ENCODE peak calls at places on chromosomes 1 and 21, in four cellular contexts. One of them, this sample, is unnamed.

GRCh38 chr1:40385437-40386310 is 12.1 kb downstream of the SMAP2 start:
- DNase-seq in psoas muscle: no peak
- DNase-seq in cardiac fibroblast: peak
- DNase-seq in ovary: no peak
- DNase-seq in this sample: no peak

GRCh38 chr1:57600424-57600823 is 176.6 kb upstream of the DAB1 start:
- DNase-seq in ovary: no peak
- DNase-seq in cardiac fibroblast: no peak
- DNase-seq in psoas muscle: no peak
- DNase-seq in this sample: no peak

GRCh38 chr1:217418241-217418840 is 212.5 kb downstream of the GPATCH2 start:
- DNase-seq in ovary: no peak
- DNase-seq in psoas muscle: no peak
- DNase-seq in cardiac fibroblast: no peak
- DNase-seq in this sample: no peak

GRCh38 chr1:31413405-31414005 is 492 bp downstream of the SERINC2 start:
- DNase-seq in psoas muscle: peak
- DNase-seq in ovary: peak
- DNase-seq in cardiac fibroblast: peak
- DNase-seq in this sample: peak

GRCh38 chr1:100353073-100353801 is 931 bp downstream of the CDC14A start:
- DNase-seq in psoas muscle: no peak
- DNase-seq in cardiac fibroblast: no peak
- DNase-seq in ovary: peak
- DNase-seq in this sample: peak

GRCh38 chr1:67850151-67850551 is 16.9 kb upstream of the GNG12 start:
- DNase-seq in psoas muscle: no peak
- DNase-seq in cardiac fibroblast: peak
- DNase-seq in ovary: no peak
- DNase-seq in this sample: no peak

GRCh38 chr1:39167632-39168209 is 36.8 kb upstream of the MACF1 start:
- DNase-seq in cardiac fibroblast: peak
- DNase-seq in ovary: no peak
- DNase-seq in psoas muscle: no peak
- DNase-seq in this sample: no peak

GRCh38 chr1:53145942-53146708 is 3.7 kb upstream of the SLC1A7 start:
- DNase-seq in cardiac fibroblast: peak
- DNase-seq in ovary: peak
- DNase-seq in psoas muscle: peak
- DNase-seq in this sample: peak

GRCh38 chr1:183470961-183471747 is 1.1 kb upstream of the SMG7 start:
- DNase-seq in psoas muscle: peak
- DNase-seq in ovary: peak
- DNase-seq in cardiac fibroblast: peak
- DNase-seq in this sample: peak

GRCh38 chr1:151763990-151764389 is 694 bp upstream of the MRPL9 start:
- DNase-seq in ovary: no peak
- DNase-seq in cardiac fibroblast: peak
- DNase-seq in psoas muscle: no peak
- DNase-seq in this sample: no peak

GRCh38 chr21:46145840-46146691 is 9.3 kb downstream of the FTCD start:
- DNase-seq in psoas muscle: peak
- DNase-seq in cardiac fibroblast: no peak
- DNase-seq in ovary: peak
- DNase-seq in this sample: peak

GRCh38 chr1:16371725-16372124 is 4.7 kb downstream of the SZRD1 start:
- DNase-seq in psoas muscle: no peak
- DNase-seq in cardiac fibroblast: peak
- DNase-seq in ovary: no peak
- DNase-seq in this sample: no peak

DNA sequence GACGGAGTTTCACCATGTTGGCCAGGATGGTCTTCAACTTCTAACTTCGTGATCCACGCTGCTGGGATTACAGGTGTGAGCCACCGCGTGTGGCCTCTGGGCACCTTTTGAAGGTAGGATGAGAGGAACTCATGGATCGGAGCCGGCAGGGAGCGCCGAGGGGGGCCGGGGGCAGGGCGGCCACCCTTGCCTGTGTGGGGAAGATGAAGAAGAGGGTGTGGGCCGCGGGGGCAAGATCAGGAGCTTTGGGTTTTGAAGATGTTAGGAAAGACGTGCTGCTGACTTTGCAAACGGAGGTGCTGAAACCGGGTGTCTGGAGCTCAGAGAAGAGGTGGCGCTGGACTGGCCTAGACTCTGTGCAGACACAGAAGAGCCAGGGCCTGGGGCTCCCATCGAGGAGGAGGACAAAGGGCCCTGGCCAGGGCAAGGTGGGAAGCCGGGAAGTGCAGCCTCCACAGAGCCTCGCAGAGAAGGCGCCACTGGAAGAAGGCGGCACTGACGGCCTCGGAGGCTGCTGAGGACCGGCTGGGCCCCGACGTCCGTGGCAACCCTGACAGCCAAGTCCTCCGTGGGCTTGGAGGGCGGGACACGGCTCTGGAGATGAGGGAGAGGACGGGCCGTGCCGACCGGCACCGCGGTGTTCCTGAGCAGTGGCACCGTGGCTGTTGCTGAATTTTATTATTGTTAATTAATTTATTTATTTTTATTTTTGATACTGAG is 13.7 kb downstream of the RNF223 start:
- DNase-seq in ovary: no peak
- DNase-seq in psoas muscle: no peak
- DNase-seq in cardiac fibroblast: no peak
- DNase-seq in this sample: no peak
- H3K4me3 ChIP-seq in ovary: no peak
- H3K4me3 ChIP-seq in psoas muscle: peak
- H3K4me3 ChIP-seq in cardiac fibroblast: no peak
- H3K4me3 ChIP-seq in this sample: no peak

DNA sequence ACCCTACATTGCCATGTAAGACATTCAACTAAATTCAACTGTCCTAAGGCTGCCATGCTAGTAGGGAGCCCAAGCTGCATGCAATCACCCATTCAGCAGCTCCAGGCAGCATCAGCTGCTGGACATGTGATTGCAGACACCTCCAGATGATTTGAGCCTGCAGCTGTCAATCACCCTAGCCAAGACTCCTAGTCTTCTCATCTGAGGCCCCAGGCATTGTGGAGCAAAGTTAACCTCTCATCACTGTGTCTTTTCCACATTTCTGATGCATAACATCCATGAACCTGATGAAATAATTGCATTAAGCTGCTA is 5.6 kb upstream of the CDC42BPA start:
- DNase-seq in cardiac fibroblast: no peak
- DNase-seq in psoas muscle: no peak
- DNase-seq in ovary: no peak
- DNase-seq in this sample: no peak
- H3K4me3 ChIP-seq in cardiac fibroblast: no peak
- H3K4me3 ChIP-seq in psoas muscle: no peak
- H3K4me3 ChIP-seq in ovary: no peak
- H3K4me3 ChIP-seq in this sample: no peak

DNA sequence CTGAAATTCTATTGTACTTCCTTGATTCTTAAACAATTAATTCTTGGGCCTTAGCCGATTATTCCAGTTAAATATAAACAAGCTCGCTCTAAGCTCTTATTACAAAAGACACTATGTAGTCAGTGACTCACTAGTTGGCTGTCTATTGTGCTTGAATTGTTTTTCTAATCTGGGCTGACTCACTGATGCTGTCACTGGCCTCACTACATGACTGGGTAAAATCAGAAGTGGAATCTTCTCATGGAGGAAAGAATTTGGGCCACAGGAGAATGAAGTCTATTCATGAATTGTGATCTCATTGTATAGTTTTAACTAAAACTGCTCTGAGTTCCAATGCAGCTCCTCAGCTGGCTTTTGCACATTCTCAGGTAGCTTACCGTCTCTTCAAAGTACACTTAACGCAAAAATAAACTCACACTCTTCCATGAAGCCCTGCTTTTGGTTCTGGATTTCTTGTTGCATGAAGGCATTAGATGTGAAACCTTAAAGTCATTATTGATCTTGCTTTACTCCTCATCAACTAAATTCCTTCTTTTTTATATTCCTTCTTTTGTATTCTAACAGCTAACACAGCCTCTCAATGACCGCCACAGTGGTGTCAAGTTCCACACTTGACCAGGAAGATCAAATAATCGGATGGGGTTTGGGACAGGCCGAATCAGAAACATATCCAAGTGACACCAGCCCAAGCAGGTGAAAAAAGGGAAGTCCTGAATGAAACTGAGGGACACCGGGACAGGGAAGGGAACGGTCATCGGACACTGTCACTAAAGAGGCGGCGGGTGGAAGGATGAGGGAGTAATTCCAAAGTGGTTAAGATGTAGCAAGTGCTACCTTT is 80.9 kb upstream of the LBR start:
- DNase-seq in ovary: no peak
- DNase-seq in psoas muscle: no peak
- DNase-seq in cardiac fibroblast: peak
- DNase-seq in this sample: peak
- H3K4me3 ChIP-seq in ovary: no peak
- H3K4me3 ChIP-seq in psoas muscle: no peak
- H3K4me3 ChIP-seq in cardiac fibroblast: no peak
- H3K4me3 ChIP-seq in this sample: no peak

GRCh38 chr1:205345761-205346160 is 11.0 kb downstream of the KLHDC8A start:
- DNase-seq in ovary: no peak
- DNase-seq in cardiac fibroblast: no peak
- DNase-seq in psoas muscle: no peak
- DNase-seq in this sample: no peak

GRCh38 chr1:205344010-205344808 is 12.5 kb downstream of the KLHDC8A start:
- DNase-seq in cardiac fibroblast: no peak
- DNase-seq in psoas muscle: peak
- DNase-seq in ovary: peak
- DNase-seq in this sample: no peak

GRCh38 chr1:205340674-205341073 is 16.0 kb downstream of the KLHDC8A start:
- DNase-seq in psoas muscle: no peak
- DNase-seq in cardiac fibroblast: no peak
- DNase-seq in ovary: no peak
- DNase-seq in this sample: no peak

GRCh38 chr1:205346956-205347574 is 9.7 kb downstream of the KLHDC8A start:
- DNase-seq in ovary: no peak
- DNase-seq in psoas muscle: no peak
- DNase-seq in cardiac fibroblast: no peak
- DNase-seq in this sample: no peak

DNA sequence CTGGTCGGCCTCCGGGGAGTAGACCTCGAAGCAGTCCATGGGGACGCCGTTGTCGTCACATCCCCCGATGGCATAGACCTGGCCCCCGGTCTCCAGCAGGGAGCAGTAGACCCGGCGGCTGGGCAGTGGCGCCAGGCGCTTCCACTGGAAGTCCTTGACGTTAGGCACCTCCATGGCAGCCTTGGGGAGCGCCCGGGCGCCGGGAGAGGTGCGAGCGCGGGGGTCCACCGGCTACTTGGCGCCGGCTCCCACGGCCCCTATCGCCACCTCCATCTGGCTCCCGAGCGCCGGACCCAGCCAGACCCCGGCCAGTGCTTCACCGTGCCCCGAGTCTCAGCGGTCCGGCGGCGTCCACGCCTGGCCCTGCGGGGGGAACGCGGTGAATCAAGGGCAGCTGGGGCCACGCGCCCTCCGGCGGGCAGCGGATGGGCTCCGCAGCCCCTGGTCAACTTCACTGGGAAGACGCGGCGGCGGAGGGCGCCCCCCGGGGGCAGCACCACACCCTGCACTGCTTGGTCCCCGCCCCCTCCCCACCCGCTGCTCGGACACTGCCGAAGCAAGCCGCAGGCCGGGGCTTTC is 13.2 kb downstream of the KLHDC8A start:
- DNase-seq in cardiac fibroblast: no peak
- DNase-seq in ovary: peak
- DNase-seq in psoas muscle: no peak
- DNase-seq in this sample: no peak
- H3K4me3 ChIP-seq in cardiac fibroblast: no peak
- H3K4me3 ChIP-seq in ovary: peak
- H3K4me3 ChIP-seq in psoas muscle: peak
- H3K4me3 ChIP-seq in this sample: peak

GRCh38 chr1:241639653-241640148 is 468 bp downstream of the CHML start:
- DNase-seq in psoas muscle: peak
- DNase-seq in ovary: no peak
- DNase-seq in cardiac fibroblast: peak
- DNase-seq in this sample: peak

GRCh38 chr1:241641748-241642592 is 1.8 kb upstream of the CHML start:
- DNase-seq in psoas muscle: no peak
- DNase-seq in cardiac fibroblast: peak
- DNase-seq in ovary: no peak
- DNase-seq in this sample: no peak

GRCh38 chr1:241640149-241640866 is at the start of the genes CHML and OPN3:
- DNase-seq in psoas muscle: peak
- DNase-seq in ovary: peak
- DNase-seq in cardiac fibroblast: peak
- DNase-seq in this sample: peak

GRCh38 chr1:241642593-241642944 is 2.4 kb upstream of the CHML start:
- DNase-seq in ovary: no peak
- DNase-seq in psoas muscle: no peak
- DNase-seq in cardiac fibroblast: no peak
- DNase-seq in this sample: no peak

GRCh38 chr1:241640867-241641542 is 836 bp upstream of the CHML start:
- DNase-seq in cardiac fibroblast: peak
- DNase-seq in ovary: peak
- DNase-seq in psoas muscle: no peak
- DNase-seq in this sample: no peak
- H3K4me3 ChIP-seq in cardiac fibroblast: no peak
- H3K4me3 ChIP-seq in ovary: no peak
- H3K4me3 ChIP-seq in psoas muscle: peak
- H3K4me3 ChIP-seq in this sample: no peak

GRCh38 chr1:33361553-33362262 is 40.8 kb upstream of the A3GALT2 start:
- DNase-seq in ovary: no peak
- DNase-seq in psoas muscle: no peak
- DNase-seq in cardiac fibroblast: peak
- DNase-seq in this sample: peak

GRCh38 chr1:33365560-33365997 is 44.7 kb upstream of the A3GALT2 start:
- DNase-seq in cardiac fibroblast: peak
- DNase-seq in ovary: peak
- DNase-seq in psoas muscle: peak
- DNase-seq in this sample: peak

GRCh38 chr1:33364578-33364945 is 43.7 kb upstream of the A3GALT2 start:
- DNase-seq in cardiac fibroblast: no peak
- DNase-seq in psoas muscle: no peak
- DNase-seq in ovary: no peak
- DNase-seq in this sample: no peak

GRCh38 chr1:33360367-33360766 is 39.5 kb upstream of the A3GALT2 start:
- DNase-seq in ovary: no peak
- DNase-seq in psoas muscle: no peak
- DNase-seq in cardiac fibroblast: no peak
- DNase-seq in this sample: no peak

GRCh38 chr1:33363470-33363861 is 42.6 kb upstream of the A3GALT2 start:
- DNase-seq in psoas muscle: no peak
- DNase-seq in ovary: no peak
- DNase-seq in cardiac fibroblast: no peak
- DNase-seq in this sample: no peak
- H3K4me3 ChIP-seq in psoas muscle: no peak
- H3K4me3 ChIP-seq in ovary: no peak
- H3K4me3 ChIP-seq in cardiac fibroblast: no peak
- H3K4me3 ChIP-seq in this sample: no peak